ENCODE peak calls at places on chromosomes 7 and 10, in six cellular contexts. O is fibroblast of lung, I is epithelial cell of esophagus, V is esophagus squamous epithelium, G is RWPE1, U is testis. Z is an unnamed sample.

GRCh38 chr7:34430456-34430855 is 227.6 kb upstream of the NPSR1 start:
- DNase-seq in O (peak), I (peak), V (no peak), G (peak), U (peak), Z (no peak)

GRCh38 chr7:49773939-49774458 is 561 bp downstream of the VWC2 start:
- DNase-seq in O (no peak), I (no peak), V (no peak), G (no peak), U (no peak), Z (no peak)

GRCh38 chr10:117597216-117597615 is 54.7 kb downstream of the EMX2 start:
- DNase-seq in O (no peak), I (no peak), V (no peak), G (no peak), U (no peak), Z (no peak)

GRCh38 chr7:131945313-131945831 is 388.9 kb upstream of the PODXL start:
- DNase-seq in O (peak), I (peak), V (no peak), G (peak), U (peak), Z (peak)

GRCh38 chr7:41058986-41059741 is 643.7 kb downstream of the INHBA start:
- DNase-seq in O (peak), I (peak), V (no peak), G (peak), U (no peak), Z (no peak)

GRCh38 chr10:34161948-34162347 is 653.1 kb downstream of the PARD3 start:
- DNase-seq in O (no peak), I (no peak), V (no peak), G (no peak), U (no peak), Z (no peak)

GRCh38 chr10:122515588-122516231 is 44.8 kb upstream of the DMBT1 start:
- DNase-seq in O (peak), I (peak), V (no peak), G (no peak), U (no peak), Z (no peak)

GRCh38 chr10:45809829-45810228 is 37.5 kb downstream of the AGAP4 start:
- DNase-seq in O (no peak), I (no peak), V (no peak), G (peak), U (no peak), Z (no peak)

GRCh38 chr7:116977172-116977571 is 23.9 kb downstream of the ST7 start:
- DNase-seq in O (peak), I (no peak), V (no peak), G (no peak), U (no peak), Z (no peak)

DNA sequence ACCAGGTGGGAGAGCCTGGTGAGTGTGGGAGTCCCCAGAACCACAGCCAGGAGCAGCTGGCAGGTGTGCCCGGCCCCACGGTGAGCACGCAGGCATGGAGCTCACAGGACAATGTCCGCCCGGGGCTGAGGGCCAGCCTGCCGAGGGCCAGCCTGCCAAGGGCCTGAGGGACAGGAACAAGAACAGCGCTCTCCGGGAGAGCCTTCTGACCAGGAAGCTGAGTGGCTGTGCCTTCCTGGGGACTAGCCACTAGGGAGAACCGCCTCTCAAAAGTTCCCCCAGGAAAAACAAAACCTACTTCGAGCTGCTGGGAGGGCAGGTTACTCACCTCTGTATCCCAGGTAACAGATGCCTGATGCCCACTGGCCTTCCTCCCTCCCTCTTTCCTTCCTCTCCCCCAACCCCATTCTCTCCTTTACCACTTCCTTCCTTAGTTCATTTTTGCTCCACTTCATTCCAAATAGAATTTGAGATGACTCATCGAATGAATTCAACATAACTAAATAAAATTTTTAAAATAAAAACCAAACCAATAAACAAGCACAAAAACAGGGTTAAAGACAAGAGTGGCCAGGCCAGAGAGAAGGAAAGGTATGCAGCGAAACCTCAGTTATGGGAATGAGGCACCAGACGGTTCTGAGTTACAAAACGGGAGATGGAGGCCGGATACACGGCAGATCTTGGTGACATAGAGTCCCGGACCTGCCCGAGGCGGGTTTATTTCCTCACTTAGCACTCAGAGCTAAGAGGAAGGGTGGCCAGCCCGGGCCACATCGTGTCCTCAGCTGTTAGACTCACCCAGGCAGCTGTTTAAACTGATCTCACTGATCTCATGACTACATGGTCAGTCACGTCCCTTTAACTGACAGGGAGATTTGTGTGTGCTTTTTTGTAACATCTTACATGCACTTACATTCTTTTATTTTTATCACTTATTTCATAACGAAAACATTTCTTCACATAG is 128.5 kb downstream of the TNS3 start:
- DNase-seq in O (peak), I (peak), V (no peak), G (peak), U (peak), Z (no peak)
- TF ChIP-seq CTCF in O (no peak), I (no peak), V (no peak), G (no peak), U (no peak), Z (no peak)

GRCh38 chr7:105336009-105336408 is 52.7 kb downstream of the SRPK2 start:
- DNase-seq in O (no peak), I (peak), V (no peak), G (peak), U (no peak), Z (no peak)
- TF ChIP-seq CTCF in O (peak), I (no peak), V (peak), G (peak), U (peak), Z (peak)

GRCh38 chr7:151168787-151169162 is 1.3 kb upstream of the GBX1 start:
- DNase-seq in O (no peak), I (no peak), V (no peak), G (no peak), U (no peak), Z (no peak)

GRCh38 chr7:151168022-151168786 is 710 bp upstream of the GBX1 start:
- DNase-seq in O (no peak), I (peak), V (no peak), G (no peak), U (peak), Z (no peak)

GRCh38 chr7:151167197-151167911 is at the start of gene GBX1:
- DNase-seq in O (peak), I (no peak), V (no peak), G (no peak), U (no peak), Z (no peak)

GRCh38 chr7:151161757-151162156 is 5.7 kb downstream of the GBX1 start:
- DNase-seq in O (no peak), I (no peak), V (no peak), G (no peak), U (no peak), Z (no peak)

GRCh38 chr7:151166629-151167196 is 781 bp downstream of the GBX1 start:
- DNase-seq in O (no peak), I (no peak), V (no peak), G (no peak), U (no peak), Z (no peak)
- TF ChIP-seq CTCF in O (no peak), I (no peak), V (no peak), G (no peak), U (no peak), Z (no peak)

GRCh38 chr7:79272066-79272669 is 181.3 kb downstream of the MAGI2 start:
- DNase-seq in O (peak), I (peak), V (no peak), G (peak), U (no peak), Z (no peak)
- TF ChIP-seq CTCF in O (peak), I (peak), V (peak), G (peak), U (peak), Z (peak)